ENCODE peak calls at places on chromosomes 11 and 22, in four cellular contexts. E, H, U and S are unnamed samples.

GRCh38 chr11:116927163-116927772 is 89.8 kb upstream of the APOA1 start:
- DNase-seq in U (no peak), H (no peak), E (peak; percentile 23), S (no peak)

GRCh38 chr11:69155302-69156198 is at the start of gene SMIM38:
- DNase-seq in H (no peak), U (no peak), E (no peak), S (no peak)

GRCh38 chr11:48020092-48020755 is 39.9 kb downstream of the PTPRJ start:
- DNase-seq in E (no peak), U (no peak), H (no peak), S (no peak)

GRCh38 chr11:26948881-26949280 is 45.0 kb upstream of the FIBIN start:
- DNase-seq in E (no peak), H (no peak), U (no peak), S (no peak)

GRCh38 chr11:128105511-128105910 is 481.8 kb downstream of the ETS1 start:
- DNase-seq in U (no peak), E (no peak), H (no peak), S (no peak)

GRCh38 chr22:27105142-27106025 is 448.0 kb downstream of the MIAT start:
- DNase-seq in E (no peak), U (peak; percentile 84), H (peak; percentile 96), S (peak; percentile 74)

GRCh38 chr11:27656806-27657483 is 43.3 kb downstream of the BDNF start:
- DNase-seq in E (no peak), H (no peak), U (no peak), S (peak; percentile 54)

GRCh38 chr11:93668171-93668570 is 6.7 kb downstream of the CEP295 start:
- DNase-seq in U (no peak), H (no peak), E (no peak), S (no peak)

GRCh38 chr11:126716456-126717083 is 284.0 kb downstream of the KIRREL3 start:
- DNase-seq in U (no peak), H (no peak), E (peak; percentile 43), S (peak; percentile 51)

GRCh38 chr11:67698247-67698646 is 23.8 kb upstream of the ALDH3B2 start:
- DNase-seq in E (no peak), H (no peak), U (no peak), S (no peak)

GRCh38 chr22:23762866-23763578 is at the start of gene C22orf15:
- DNase-seq in E (no peak), H (no peak), U (no peak), S (peak; percentile 73)

GRCh38 chr11:70491696-70492472 is 93.6 kb downstream of the CTTN start:
- DNase-seq in H (peak; percentile 44), E (no peak), U (no peak), S (no peak)

GRCh38 chr11:71436861-71437260 is 11.3 kb downstream of the DHCR7 start:
- DNase-seq in H (no peak), U (no peak), E (no peak), S (no peak)

GRCh38 chr11:101442936-101443521 is 140.8 kb downstream of the TRPC6 start:
- DNase-seq in E (no peak), H (no peak), U (no peak), S (no peak)

GRCh38 chr11:127106142-127106541 is 105.6 kb upstream of the KIRREL3 start:
- DNase-seq in E (peak; percentile 74), H (no peak), U (no peak), S (peak; percentile 18)

GRCh38 chr22:28435271-28435825 is 244.3 kb downstream of the TTC28 start:
- DNase-seq in H (no peak), U (no peak), E (no peak), S (no peak)

GRCh38 chr11:77789061-77789730 is 31.3 kb downstream of the RSF1 start:
- DNase-seq in H (no peak), U (no peak), E (no peak), S (no peak)

GRCh38 chr11:60753309-60753708 is 3.4 kb upstream of the MS4A15 start:
- DNase-seq in H (no peak), U (no peak), E (no peak), S (no peak)

GRCh38 chr11:10878408-10879214 is 20.8 kb upstream of the ZBED5 start:
- DNase-seq in E (peak; percentile 58), U (no peak), H (no peak), S (no peak)

GRCh38 chr22:46598737-46599424 is 21.3 kb upstream of the GRAMD4 start:
- DNase-seq in U (no peak), H (no peak), E (no peak), S (peak; percentile 38)

GRCh38 chr22:41491379-41492100 is 22.6 kb downstream of the ACO2 start:
- DNase-seq in E (no peak), U (peak; percentile 45), H (peak; percentile 84), S (peak; percentile 42)

GRCh38 chr22:23911318-23911980 is 17.3 kb downstream of the MIF start:
- DNase-seq in E (no peak), H (no peak), U (no peak), S (no peak)

GRCh38 chr11:111429066-111429506 is 50.0 kb upstream of the POU2AF1 start:
- DNase-seq in U (peak; percentile 49), H (peak; percentile 81), E (no peak), S (peak; percentile 72)

GRCh38 chr11:88357323-88358039 is 19.9 kb upstream of the CTSC start:
- DNase-seq in E (no peak), H (no peak), U (no peak), S (peak; percentile 27)

GRCh38 chr11:40797981-40798380 is 661.5 kb downstream of the LRRC4C start:
- DNase-seq in H (no peak), E (no peak), U (no peak), S (no peak)

GRCh38 chr11:36622431-36623136 is 24.5 kb upstream of the RAG2 start:
- DNase-seq in E (peak; percentile 21), H (no peak), U (no peak), S (peak; percentile 2)

GRCh38 chr11:36454551-36454950 is 55.5 kb downstream of the TRAF6 start:
- DNase-seq in U (no peak), H (no peak), E (no peak), S (no peak)

GRCh38 chr22:29994941-29995340 is 85.3 kb upstream of the HORMAD2 start:
- DNase-seq in E (no peak), U (no peak), H (no peak), S (peak; percentile 15)

GRCh38 chr11:115363426-115363825 is 140.8 kb downstream of the CADM1 start:
- DNase-seq in H (no peak), E (no peak), U (no peak), S (no peak)

GRCh38 chr22:26403827-26404226 is 25.2 kb upstream of the ASPHD2 start:
- DNase-seq in E (no peak), H (no peak), U (no peak), S (no peak)

GRCh38 chr11:85923455-85923854 is 68.3 kb downstream of the CCDC83 start:
- DNase-seq in H (no peak), U (no peak), E (no peak), S (no peak)

DNA sequence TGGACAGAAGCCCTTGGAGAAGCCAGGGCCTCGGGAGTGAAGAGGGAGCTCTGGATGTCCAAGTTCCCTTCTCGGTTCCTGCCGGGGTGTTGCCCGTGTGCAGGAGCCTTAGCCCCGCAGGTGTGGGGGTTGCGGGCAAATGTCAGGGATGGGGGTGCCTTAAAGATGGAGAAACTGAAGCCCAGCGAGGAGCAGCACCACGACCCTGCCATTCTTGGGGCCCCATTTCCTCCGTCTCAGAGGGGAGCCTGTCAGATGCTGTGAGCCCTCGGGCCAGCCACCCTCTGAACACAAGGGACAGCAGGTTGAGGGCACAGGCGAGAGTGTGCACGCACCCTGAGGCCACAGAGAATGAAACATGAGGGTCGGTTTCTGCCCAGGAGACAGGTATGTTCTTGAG is 6.3 kb downstream of the OSBPL5 start:
- DNase-seq in E (no peak), H (no peak), U (no peak), S (no peak)
- TF ChIP-seq CTCF in E (no peak), H (no peak), U (no peak), S (no peak)

DNA sequence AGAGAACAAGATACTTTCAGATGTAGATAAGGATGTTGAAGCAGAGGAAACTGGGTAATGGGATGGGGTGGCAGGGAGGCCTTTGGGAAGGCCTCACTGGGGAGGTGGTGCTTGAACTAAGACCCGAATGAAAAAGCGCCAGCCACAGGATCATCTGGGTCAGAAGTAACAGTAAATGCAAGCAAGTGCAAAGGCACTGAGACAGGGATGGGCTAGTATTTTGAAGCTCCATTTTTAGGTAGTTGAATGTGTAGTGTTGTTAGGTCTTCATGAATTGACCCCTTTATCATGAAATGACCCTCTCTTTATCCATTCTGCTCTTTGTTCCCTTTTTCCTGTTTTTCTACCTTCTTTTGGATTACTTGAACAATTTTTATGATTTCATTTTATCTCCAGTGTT is 6.2 kb upstream of the PACS1 start:
- DNase-seq in E (no peak), U (no peak), H (no peak), S (no peak)
- H3K4me3 ChIP-seq in E (no peak overlapping the region), U (no peak overlapping the region), H (no peak overlapping the region), S (no peak overlapping the region)

DNA sequence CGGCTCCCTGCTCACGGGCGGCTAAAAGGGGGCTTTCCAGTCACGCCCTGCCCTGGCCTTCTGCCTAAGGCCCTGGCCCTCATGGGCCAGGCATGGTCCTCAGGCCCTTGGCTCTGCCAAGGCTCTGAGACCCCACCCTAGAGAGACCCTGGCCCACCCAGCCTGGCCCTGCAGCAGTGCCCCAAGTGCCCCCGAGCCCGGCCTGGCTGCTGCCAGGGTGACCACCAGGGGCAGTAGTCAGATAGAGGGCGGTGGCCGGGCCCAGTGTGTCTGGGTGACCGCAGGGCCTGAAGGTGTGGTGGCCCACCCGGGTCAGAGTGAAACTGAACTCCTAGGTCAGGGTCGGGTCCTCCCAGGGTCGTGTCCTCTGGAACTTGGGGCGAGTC is 29.4 kb upstream of the CCDC188 start:
- DNase-seq in U (no peak), E (no peak), H (no peak), S (no peak)
- TF ChIP-seq CTCF in U (no peak), E (peak; percentile 29), H (no peak), S (peak; percentile 32)

GRCh38 chr11:113083571-113083970 is 122.4 kb downstream of the NCAM1 start:
- DNase-seq in H (no peak), U (no peak), E (no peak), S (no peak)

GRCh38 chr11:113087716-113088115 is 126.5 kb downstream of the NCAM1 start:
- DNase-seq in U (no peak), H (no peak), E (no peak), S (no peak)

GRCh38 chr11:113082501-113082900 is 121.3 kb downstream of the NCAM1 start:
- DNase-seq in U (no peak), E (no peak), H (no peak), S (no peak)

GRCh38 chr11:113084297-113084696 is 123.1 kb downstream of the NCAM1 start:
- DNase-seq in E (no peak), H (no peak), U (no peak), S (no peak)

DNA sequence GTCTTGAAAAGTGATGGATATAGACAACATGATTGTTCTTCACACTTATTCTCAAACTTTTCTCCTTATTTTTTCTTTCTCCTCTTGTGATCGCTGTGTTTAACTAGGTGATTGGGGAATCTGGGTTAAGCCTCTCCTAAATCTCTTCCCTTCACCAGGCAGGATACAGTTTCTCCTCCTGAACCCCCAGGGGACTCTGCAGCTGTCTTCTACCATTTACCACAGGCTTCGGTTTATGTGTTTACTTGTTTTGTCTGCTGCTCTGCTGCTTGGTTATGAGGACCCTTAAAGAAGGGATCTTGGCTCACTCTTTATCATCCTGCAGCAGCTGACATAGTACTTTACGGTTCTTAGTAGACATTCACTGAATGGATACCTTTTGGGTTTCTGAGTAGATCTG is 124.2 kb downstream of the NCAM1 start:
- DNase-seq in H (no peak), E (no peak), U (no peak), S (no peak)
- H3K4me3 ChIP-seq in H (no peak overlapping the region), E (no peak overlapping the region), U (no peak overlapping the region), S (no peak overlapping the region)

GRCh38 chr22:20175597-20175900 is 24.7 kb upstream of the CCDC188 start:
- DNase-seq in E (no peak), U (no peak), H (no peak), S (peak; percentile 18)
- TF ChIP-seq CTCF in E (no peak), U (no peak), H (no peak), S (peak; percentile 28)